ENCODE peak calls at places on chromosomes 7 and 10, in eight cellular contexts. A is smooth muscle cell of the brain vasculature, P is A172, X is activated T-cell treated with anti-CD3 and anti-CD28 coated beads for 48 hours, Q is amniotic stem cell, O is HEK293T, H is endothelial cell, T is nephron progenitor cell. L is an unnamed sample.
A peak's percentile ranks its signal among the peaks of the same experiment; 100 is the strongest.

GRCh38 chr10:103661198-103661950 is 167.9 kb downstream of the NEURL1 start:
- DNase-seq in A (peak; percentile 90), P (peak; percentile 46), X (no peak), Q (peak; percentile 84), O (peak; percentile 82), H (no peak), T (peak; percentile 75), L (peak; percentile 25)

GRCh38 chr10:124672181-124672638 is 72.0 kb downstream of the FAM53B start:
- DNase-seq in A (no peak), P (no peak), X (no peak), Q (no peak), O (no peak), H (no peak), T (no peak), L (no peak)

GRCh38 chr10:57692255-57692980 is 575.3 kb downstream of the IPMK start:
- DNase-seq in A (peak; percentile 71), P (peak; percentile 84), X (no peak), Q (peak; percentile 82), O (no peak), H (no peak), T (no peak), L (no peak)

GRCh38 chr10:92747600-92747999 is 57.8 kb downstream of the HHEX start:
- DNase-seq in A (no peak), P (no peak), X (no peak), Q (no peak), O (no peak), H (no peak), T (no peak), L (peak; percentile 1)

GRCh38 chr10:79055100-79055782 is 13.5 kb upstream of the ZMIZ1 start:
- DNase-seq in A (no peak), P (no peak), X (no peak), Q (no peak), O (no peak), H (no peak), T (no peak), L (no peak)

GRCh38 chr7:158743219-158743618 is 38.6 kb upstream of the NCAPG2 start:
- DNase-seq in A (no peak), P (no peak), X (no peak), Q (no peak), O (no peak), H (no peak), T (no peak), L (no peak)

GRCh38 chr7:139583826-139584553 is 60.5 kb downstream of the CLEC2L start:
- DNase-seq in A (no peak), P (no peak), X (no peak), Q (no peak), O (no peak), H (no peak), T (no peak), L (no peak)

GRCh38 chr10:9334270-9334669 is 1279.8 kb downstream of the GATA3 start:
- DNase-seq in A (no peak), P (no peak), X (no peak), Q (no peak), O (no peak), H (no peak), T (no peak), L (no peak)

GRCh38 chr7:137844690-137845425 is 1.9 kb downstream of the DGKI start:
- DNase-seq in A (no peak), P (no peak), X (no peak), Q (no peak), O (no peak), H (no peak), T (no peak), L (no peak)

GRCh38 chr7:11524476-11525398 is 307.3 kb downstream of the THSD7A start:
- DNase-seq in A (no peak), P (no peak), X (no peak), Q (no peak), O (no peak), H (no peak), T (no peak), L (no peak)

GRCh38 chr7:40782836-40783235 is 648.0 kb downstream of the SUGCT start:
- DNase-seq in A (no peak), P (no peak), X (no peak), Q (no peak), O (no peak), H (no peak), T (no peak), L (no peak)

GRCh38 chr7:117673367-117673766 is 193.5 kb downstream of the CFTR start:
- DNase-seq in A (no peak), P (no peak), X (no peak), Q (no peak), O (no peak), H (peak; percentile 6), T (peak; percentile 44), L (no peak)

GRCh38 chr7:152459724-152460251 is 24.0 kb upstream of the KMT2C start:
- DNase-seq in A (no peak), P (no peak), X (no peak), Q (peak; percentile 8), O (no peak), H (no peak), T (no peak), L (no peak)

GRCh38 chr10:104323085-104323484 is 15.2 kb downstream of the ITPRIP start:
- DNase-seq in A (no peak), P (no peak), X (no peak), Q (no peak), O (no peak), H (no peak), T (no peak), L (no peak)

GRCh38 chr7:72335561-72336381 is 76.4 kb downstream of the CALN1 start:
- DNase-seq in A (no peak), P (no peak), X (no peak), Q (no peak), O (no peak), H (peak; percentile 22), T (peak; percentile 54), L (no peak)

GRCh38 chr10:121639416-121639815 is 41.2 kb upstream of the FGFR2 start:
- DNase-seq in A (no peak), P (no peak), X (no peak), Q (no peak), O (no peak), H (no peak), T (no peak), L (no peak)

GRCh38 chr7:105594034-105594433 is 12.7 kb upstream of the EFCAB10 start:
- DNase-seq in A (no peak), P (no peak), X (no peak), Q (no peak), O (no peak), H (no peak), T (no peak), L (no peak)

GRCh38 chr7:94067047-94067446 is 62.9 kb upstream of the BET1 start:
- DNase-seq in A (no peak), P (no peak), X (no peak), Q (no peak), O (no peak), H (no peak), T (no peak), L (no peak)

GRCh38 chr7:161786-162185 is 30.6 kb upstream of the FAM20C start:
- DNase-seq in A (no peak), P (no peak), X (no peak), Q (no peak), O (no peak), H (no peak), T (no peak), L (no peak)

GRCh38 chr7:69871886-69872592 is 273.8 kb downstream of the AUTS2 start:
- DNase-seq in A (no peak), P (peak; percentile 34), X (no peak), Q (no peak), O (no peak), H (no peak), T (no peak), L (no peak)

GRCh38 chr10:85602713-85603112 is 763.9 kb downstream of the GRID1 start:
- DNase-seq in A (no peak), P (no peak), X (no peak), Q (no peak), O (no peak), H (no peak), T (no peak), L (no peak)

GRCh38 chr7:73570977-73571376 is 7.4 kb downstream of the TBL2 start:
- DNase-seq in A (no peak), P (no peak), X (no peak), Q (no peak), O (no peak), H (no peak), T (no peak), L (no peak)

GRCh38 chr10:79384773-79385391 is 37.6 kb downstream of the PPIF start:
- DNase-seq in A (no peak), P (no peak), X (no peak), Q (no peak), O (no peak), H (no peak), T (no peak), L (no peak)

GRCh38 chr10:117653170-117653515 is 110.6 kb downstream of the EMX2 start:
- DNase-seq in A (peak; percentile 61), P (peak; percentile 97), X (peak; percentile 12), Q (no peak), O (no peak), H (no peak), T (no peak), L (no peak)

GRCh38 chr7:26127411-26127810 is 24.6 kb upstream of the NFE2L3 start:
- DNase-seq in A (no peak), P (no peak), X (no peak), Q (no peak), O (no peak), H (no peak), T (no peak), L (no peak)

GRCh38 chr10:78804356-78805032 is 264.3 kb upstream of the ZMIZ1 start:
- DNase-seq in A (no peak), P (no peak), X (no peak), Q (no peak), O (no peak), H (no peak), T (no peak), L (no peak)

GRCh38 chr10:124105594-124105993 is 12.2 kb upstream of the CHST15 start:
- DNase-seq in A (no peak), P (no peak), X (no peak), Q (no peak), O (peak; percentile 53), H (no peak), T (no peak), L (no peak)

GRCh38 chr7:3095046-3095445 is 51.4 kb upstream of the CARD11 start:
- DNase-seq in A (no peak), P (no peak), X (no peak), Q (no peak), O (no peak), H (no peak), T (no peak), L (peak; percentile 32)

GRCh38 chr10:72340510-72340895 is 14.2 kb downstream of the DNAJB12 start:
- DNase-seq in A (no peak), P (no peak), X (peak; percentile 76), Q (no peak), O (peak; percentile 80), H (peak; percentile 79), T (peak; percentile 83), L (peak; percentile 62)

GRCh38 chr10:14181197-14181936 is 149.4 kb downstream of the FRMD4A start:
- DNase-seq in A (no peak), P (no peak), X (no peak), Q (no peak), O (no peak), H (peak; percentile 71), T (no peak), L (no peak)

GRCh38 chr7:111041577-111041976 is 49.4 kb upstream of the LRRN3 start:
- DNase-seq in A (no peak), P (no peak), X (no peak), Q (no peak), O (no peak), H (no peak), T (no peak), L (no peak)

GRCh38 chr7:98133181-98133580 is 26.5 kb downstream of the LMTK2 start:
- DNase-seq in A (no peak), P (peak; percentile 62), X (no peak), Q (no peak), O (no peak), H (no peak), T (no peak), L (no peak)

GRCh38 chr10:633279-634245 is 55.9 kb downstream of the DIP2C start:
- DNase-seq in A (no peak), P (no peak), X (no peak), Q (no peak), O (no peak), H (no peak), T (no peak), L (no peak)

GRCh38 chr7:37901890-37902524 is 14.6 kb downstream of the SFRP4 start:
- DNase-seq in A (no peak), P (peak; percentile 73), X (no peak), Q (no peak), O (no peak), H (no peak), T (no peak), L (no peak)

L was measured in activated gamma-delta T cell treated with anti-CD3 and anti-CD28 coated beads, Interleukin-2, amount 50 U/mL, for 16 hours.